ENCODE peak calls at places on chromosomes 7 and 10, in nine cellular contexts. One of them, this sample, is unnamed.

GRCh38 chr10:89369142-89370105 is 8.4 kb upstream of the IFIT1B start:
- DNase-seq in thyroid gland: no peak
- DNase-seq in HepG2: no peak
- DNase-seq in H54: no peak
- DNase-seq in A549: no peak
- DNase-seq in right lobe of liver: no peak
- DNase-seq in stomach: no peak
- DNase-seq in GM12892: no peak
- DNase-seq in heart left ventricle: no peak
- DNase-seq in this sample: peak; percentile 39

GRCh38 chr10:4980793-4981192 is 17.6 kb downstream of the AKR1C1 start:
- DNase-seq in HepG2: no peak
- DNase-seq in stomach: no peak
- DNase-seq in GM12892: no peak
- DNase-seq in heart left ventricle: no peak
- DNase-seq in thyroid gland: no peak
- DNase-seq in H54: no peak
- DNase-seq in A549: no peak
- DNase-seq in right lobe of liver: no peak
- DNase-seq in this sample: no peak

GRCh38 chr7:122790132-122790531 is 87.4 kb upstream of the RNF148 start:
- DNase-seq in GM12892: no peak
- DNase-seq in H54: no peak
- DNase-seq in A549: no peak
- DNase-seq in HepG2: no peak
- DNase-seq in thyroid gland: peak; percentile 21
- DNase-seq in right lobe of liver: no peak
- DNase-seq in stomach: no peak
- DNase-seq in heart left ventricle: no peak
- DNase-seq in this sample: no peak

GRCh38 chr10:46528675-46529615 is 27.5 kb downstream of the GPRIN2 start:
- DNase-seq in A549: no peak
- DNase-seq in thyroid gland: no peak
- DNase-seq in heart left ventricle: peak; percentile 51
- DNase-seq in H54: no peak
- DNase-seq in right lobe of liver: no peak
- DNase-seq in stomach: peak; percentile 27
- DNase-seq in GM12892: no peak
- DNase-seq in HepG2: no peak
- DNase-seq in this sample: no peak

GRCh38 chr7:74582447-74583039 is 75.0 kb upstream of the GTF2I start:
- DNase-seq in GM12892: no peak
- DNase-seq in H54: no peak
- DNase-seq in A549: no peak
- DNase-seq in thyroid gland: no peak
- DNase-seq in stomach: no peak
- DNase-seq in heart left ventricle: no peak
- DNase-seq in HepG2: no peak
- DNase-seq in right lobe of liver: no peak
- DNase-seq in this sample: no peak

GRCh38 chr7:4650471-4651047 is 31.5 kb upstream of the FOXK1 start:
- DNase-seq in H54: no peak
- DNase-seq in HepG2: peak; percentile 34
- DNase-seq in stomach: no peak
- DNase-seq in A549: no peak
- DNase-seq in right lobe of liver: peak; percentile 57
- DNase-seq in GM12892: no peak
- DNase-seq in thyroid gland: no peak
- DNase-seq in heart left ventricle: peak; percentile 67
- DNase-seq in this sample: no peak

GRCh38 chr10:93968452-93969044 is 25.2 kb upstream of the PLCE1 start:
- DNase-seq in HepG2: no peak
- DNase-seq in thyroid gland: no peak
- DNase-seq in GM12892: no peak
- DNase-seq in heart left ventricle: no peak
- DNase-seq in A549: no peak
- DNase-seq in H54: no peak
- DNase-seq in stomach: no peak
- DNase-seq in right lobe of liver: no peak
- DNase-seq in this sample: no peak

GRCh38 chr10:127576751-127577161 is 27.6 kb downstream of the NPS start:
- DNase-seq in HepG2: no peak
- DNase-seq in A549: no peak
- DNase-seq in heart left ventricle: no peak
- DNase-seq in stomach: no peak
- DNase-seq in right lobe of liver: no peak
- DNase-seq in thyroid gland: no peak
- DNase-seq in H54: no peak
- DNase-seq in GM12892: no peak
- DNase-seq in this sample: no peak

GRCh38 chr7:70694909-70695803 is 436.8 kb upstream of the GALNT17 start:
- DNase-seq in A549: no peak
- DNase-seq in H54: no peak
- DNase-seq in heart left ventricle: no peak
- DNase-seq in HepG2: no peak
- DNase-seq in thyroid gland: peak; percentile 30
- DNase-seq in stomach: no peak
- DNase-seq in GM12892: no peak
- DNase-seq in right lobe of liver: peak; percentile 57
- DNase-seq in this sample: no peak

GRCh38 chr10:47379901-47380300 is 4.2 kb downstream of the ZNF488 start:
- DNase-seq in GM12892: no peak
- DNase-seq in H54: no peak
- DNase-seq in right lobe of liver: no peak
- DNase-seq in heart left ventricle: no peak
- DNase-seq in stomach: peak; percentile 22
- DNase-seq in thyroid gland: no peak
- DNase-seq in HepG2: no peak
- DNase-seq in A549: no peak
- DNase-seq in this sample: no peak

GRCh38 chr10:77006836-77007511 is 630.6 kb downstream of the KCNMA1 start:
- DNase-seq in thyroid gland: no peak
- DNase-seq in stomach: no peak
- DNase-seq in HepG2: no peak
- DNase-seq in heart left ventricle: no peak
- DNase-seq in GM12892: no peak
- DNase-seq in right lobe of liver: no peak
- DNase-seq in A549: no peak
- DNase-seq in H54: no peak
- DNase-seq in this sample: no peak

GRCh38 chr10:43680035-43680434 is 31.4 kb upstream of the ZNF32 start:
- DNase-seq in H54: no peak
- DNase-seq in heart left ventricle: no peak
- DNase-seq in HepG2: no peak
- DNase-seq in A549: no peak
- DNase-seq in stomach: no peak
- DNase-seq in GM12892: no peak
- DNase-seq in thyroid gland: no peak
- DNase-seq in right lobe of liver: no peak
- DNase-seq in this sample: peak; percentile 22

GRCh38 chr7:133365892-133366291 is 113.0 kb downstream of the EXOC4 start:
- DNase-seq in H54: no peak
- DNase-seq in heart left ventricle: no peak
- DNase-seq in A549: no peak
- DNase-seq in thyroid gland: no peak
- DNase-seq in HepG2: no peak
- DNase-seq in stomach: no peak
- DNase-seq in right lobe of liver: no peak
- DNase-seq in GM12892: no peak
- DNase-seq in this sample: no peak

GRCh38 chr7:133873631-133874030 is 253.5 kb upstream of the LRGUK start:
- DNase-seq in stomach: no peak
- DNase-seq in heart left ventricle: no peak
- DNase-seq in thyroid gland: no peak
- DNase-seq in GM12892: no peak
- DNase-seq in A549: no peak
- DNase-seq in HepG2: no peak
- DNase-seq in H54: no peak
- DNase-seq in right lobe of liver: no peak
- DNase-seq in this sample: no peak

GRCh38 chr7:106460792-106461254 is 176.0 kb upstream of the NAMPT start:
- DNase-seq in HepG2: no peak
- DNase-seq in heart left ventricle: no peak
- DNase-seq in GM12892: no peak
- DNase-seq in stomach: no peak
- DNase-seq in right lobe of liver: no peak
- DNase-seq in A549: no peak
- DNase-seq in H54: no peak
- DNase-seq in thyroid gland: no peak
- DNase-seq in this sample: no peak

GRCh38 chr10:74825033-74825370 is 1.4 kb upstream of the KAT6B start:
- DNase-seq in thyroid gland: no peak
- DNase-seq in right lobe of liver: peak; percentile 64
- DNase-seq in heart left ventricle: no peak
- DNase-seq in A549: peak; percentile 31
- DNase-seq in GM12892: peak; percentile 44
- DNase-seq in HepG2: no peak
- DNase-seq in H54: peak; percentile 44
- DNase-seq in stomach: peak; percentile 29
- DNase-seq in this sample: no peak

GRCh38 chr10:19169684-19170083 is 121.1 kb downstream of the MALRD1 start:
- DNase-seq in A549: no peak
- DNase-seq in thyroid gland: no peak
- DNase-seq in GM12892: no peak
- DNase-seq in heart left ventricle: no peak
- DNase-seq in HepG2: peak; percentile 3
- DNase-seq in H54: no peak
- DNase-seq in stomach: no peak
- DNase-seq in right lobe of liver: no peak
- DNase-seq in this sample: no peak

DNA sequence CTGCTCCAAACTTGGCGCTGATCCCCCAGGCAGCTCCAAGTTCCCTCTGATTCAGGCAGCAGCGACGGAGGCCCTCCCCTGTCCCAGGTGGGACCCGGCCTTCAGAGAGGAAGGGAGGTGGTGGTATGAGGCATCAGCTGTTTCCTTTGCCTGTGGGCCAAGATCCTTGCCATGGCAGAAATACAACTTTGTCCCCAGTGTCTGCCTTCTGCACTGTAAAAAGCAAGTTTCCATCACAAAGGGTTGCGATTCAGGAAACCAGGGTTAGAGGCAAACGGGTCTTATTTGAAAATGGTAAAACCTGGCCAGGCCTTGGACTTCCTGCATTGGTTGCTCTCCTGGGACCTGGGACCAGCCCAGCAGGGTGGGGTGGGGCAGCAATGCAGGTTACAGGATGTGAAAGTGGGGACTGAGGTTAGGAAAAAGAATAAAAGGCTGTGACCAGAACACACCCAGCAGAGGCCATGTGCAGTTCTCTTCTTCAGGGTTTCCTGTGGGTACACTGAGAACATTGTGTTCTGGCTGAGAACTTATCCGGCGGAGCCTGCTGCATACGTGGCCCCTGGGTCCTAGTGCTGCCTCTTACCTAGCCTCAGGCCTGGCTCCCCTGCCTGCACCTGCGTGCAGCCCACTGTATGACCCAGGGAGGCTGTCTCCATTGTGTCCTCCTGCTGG is 25.1 kb upstream of the DDIT4 start:
- DNase-seq in GM12892: peak; percentile 72
- DNase-seq in H54: no peak
- DNase-seq in A549: no peak
- DNase-seq in HepG2: peak; percentile 68
- DNase-seq in heart left ventricle: peak; percentile 88
- DNase-seq in thyroid gland: peak; percentile 87
- DNase-seq in stomach: peak; percentile 87
- DNase-seq in right lobe of liver: peak; percentile 81
- DNase-seq in this sample: no peak
- TF ChIP-seq POLR2A in GM12892: peak; percentile 90
- TF ChIP-seq POLR2A in H54: no peak
- TF ChIP-seq POLR2A in A549: peak; percentile 22
- TF ChIP-seq POLR2A in HepG2: peak; percentile 95
- TF ChIP-seq POLR2A in heart left ventricle: no peak
- TF ChIP-seq POLR2A in thyroid gland: no peak
- TF ChIP-seq POLR2A in stomach: no peak
- TF ChIP-seq POLR2A in right lobe of liver: peak; percentile 54
- TF ChIP-seq POLR2A in this sample: peak; percentile 77

DNA sequence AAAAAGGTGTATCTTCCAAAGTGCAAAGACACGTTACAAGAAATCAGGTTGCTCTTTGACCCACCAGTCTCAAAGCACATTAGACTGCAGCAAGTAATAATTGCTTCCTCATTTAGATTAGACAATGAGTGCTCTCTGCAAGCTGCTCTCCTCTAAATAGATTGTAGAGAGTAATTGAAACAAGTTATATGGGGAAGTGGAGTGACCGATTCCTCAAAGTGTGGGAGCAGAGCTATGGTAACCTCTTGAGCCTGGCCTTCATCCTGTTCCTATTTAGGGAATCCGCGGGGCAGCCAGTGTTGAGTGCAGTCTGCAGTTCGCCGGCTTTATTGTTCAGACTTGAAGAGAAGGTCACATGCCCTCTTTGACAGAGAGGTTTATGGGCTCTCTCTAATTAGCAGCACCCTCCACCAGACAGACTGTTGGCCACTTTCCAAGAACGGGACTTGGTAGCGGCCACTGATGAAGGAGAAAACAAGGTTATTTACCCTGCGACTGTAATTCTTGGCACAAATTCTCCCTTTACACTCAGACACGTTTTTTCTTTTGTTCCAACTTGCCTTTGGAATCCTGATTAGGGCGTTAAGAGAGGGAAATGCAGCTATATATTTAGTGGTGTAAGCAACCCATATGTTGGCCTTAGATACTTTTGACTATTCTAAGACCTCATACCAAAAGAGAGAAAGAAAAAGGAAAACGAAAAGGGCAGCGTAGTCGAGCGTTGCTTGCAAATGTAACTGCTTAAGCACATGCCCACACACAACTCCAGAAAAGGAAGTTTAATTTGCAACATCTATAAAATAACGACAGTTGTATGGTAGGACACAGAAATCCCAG is 107.5 kb downstream of the REEP3 start:
- DNase-seq in A549: no peak
- DNase-seq in thyroid gland: peak; percentile 62
- DNase-seq in stomach: peak; percentile 60
- DNase-seq in right lobe of liver: peak; percentile 61
- DNase-seq in GM12892: no peak
- DNase-seq in heart left ventricle: no peak
- DNase-seq in H54: peak; percentile 23
- DNase-seq in HepG2: peak; percentile 23
- DNase-seq in this sample: peak; percentile 58
- TF ChIP-seq POLR2A in A549: no peak
- TF ChIP-seq POLR2A in thyroid gland: no peak
- TF ChIP-seq POLR2A in stomach: no peak
- TF ChIP-seq POLR2A in right lobe of liver: peak; percentile 36
- TF ChIP-seq POLR2A in GM12892: peak; percentile 30
- TF ChIP-seq POLR2A in heart left ventricle: no peak
- TF ChIP-seq POLR2A in H54: no peak
- TF ChIP-seq POLR2A in HepG2: no peak
- TF ChIP-seq POLR2A in this sample: peak; percentile 23

GRCh38 chr10:97498841-97499560 is at the start of gene UBTD1:
- DNase-seq in HepG2: peak; percentile 19
- DNase-seq in right lobe of liver: peak; percentile 78
- DNase-seq in GM12892: no peak
- DNase-seq in thyroid gland: peak; percentile 71
- DNase-seq in A549: peak; percentile 27
- DNase-seq in stomach: peak; percentile 39
- DNase-seq in H54: peak; percentile 97
- DNase-seq in heart left ventricle: peak; percentile 80
- DNase-seq in this sample: peak; percentile 52
- TF ChIP-seq POLR2A in HepG2: no peak
- TF ChIP-seq POLR2A in right lobe of liver: peak; percentile 5
- TF ChIP-seq POLR2A in GM12892: no peak
- TF ChIP-seq POLR2A in thyroid gland: peak; percentile 26
- TF ChIP-seq POLR2A in A549: peak; percentile 36
- TF ChIP-seq POLR2A in stomach: no peak
- TF ChIP-seq POLR2A in H54: peak; percentile 64
- TF ChIP-seq POLR2A in heart left ventricle: peak; percentile 21
- TF ChIP-seq POLR2A in this sample: no peak

GRCh38 chr7:45033931-45034290 is 33.9 kb downstream of the CCM2 start:
- DNase-seq in A549: no peak
- DNase-seq in right lobe of liver: no peak
- DNase-seq in H54: no peak
- DNase-seq in GM12892: no peak
- DNase-seq in thyroid gland: peak; percentile 11
- DNase-seq in heart left ventricle: no peak
- DNase-seq in HepG2: no peak
- DNase-seq in stomach: no peak
- DNase-seq in this sample: no peak
- TF ChIP-seq POLR2A in A549: no peak
- TF ChIP-seq POLR2A in right lobe of liver: no peak
- TF ChIP-seq POLR2A in H54: no peak
- TF ChIP-seq POLR2A in GM12892: no peak
- TF ChIP-seq POLR2A in thyroid gland: no peak
- TF ChIP-seq POLR2A in heart left ventricle: no peak
- TF ChIP-seq POLR2A in HepG2: no peak
- TF ChIP-seq POLR2A in stomach: no peak
- TF ChIP-seq POLR2A in this sample: no peak